ENCODE peak calls at places on chromosomes 6 and 20, in five cellular contexts. O is left colon; W is prostate gland; M is activated CD8-positive, alpha-beta memory T cell treated with anti-CD3 and anti-CD28 coated beads, Interleukin-2, amount 10 ng/mL, durations not matched to agents 7 days and 5 days; G is naive thymus-derived CD4-positive, alpha-beta T cell. P is an unnamed sample.

GRCh38 chr6:42851599-42851998 is 27.8 kb upstream of the RPL7L1 start:
- DNase-seq in O (no peak), W (no peak), M (no peak), G (no peak), P (no peak)

GRCh38 chr6:89197141-89197540 is 20.0 kb downstream of the GABRR1 start:
- DNase-seq in O (no peak), W (no peak), M (no peak), G (no peak), P (no peak)

GRCh38 chr6:15608406-15608805 is 54.4 kb downstream of the DTNBP1 start:
- DNase-seq in O (no peak), W (no peak), M (no peak), G (no peak), P (no peak)

GRCh38 chr20:50367739-50368375 is 142.3 kb upstream of the PTPN1 start:
- DNase-seq in O (no peak), W (no peak), M (no peak), G (no peak), P (no peak)

GRCh38 chr6:135506270-135506997 is 8.9 kb upstream of the AHI1 start:
- DNase-seq in O (no peak), W (peak), M (no peak), G (no peak), P (no peak)

GRCh38 chr6:144582939-144583613 is 297.9 kb downstream of the UTRN start:
- DNase-seq in O (peak), W (peak), M (peak), G (peak), P (peak)

GRCh38 chr6:33958208-33958862 is 154.5 kb upstream of the MLN start:
- DNase-seq in O (no peak), W (no peak), M (no peak), G (no peak), P (no peak)

GRCh38 chr20:34010405-34010895 is 16.7 kb downstream of the RALY start:
- DNase-seq in O (no peak), W (no peak), M (no peak), G (no peak), P (no peak)

GRCh38 chr20:19824861-19825260 is 66.8 kb downstream of the RIN2 start:
- DNase-seq in O (no peak), W (no peak), M (no peak), G (no peak), P (no peak)

GRCh38 chr6:45500924-45501816 is 123.4 kb upstream of the SUPT3H start:
- DNase-seq in O (no peak), W (no peak), M (no peak), G (no peak), P (no peak)

GRCh38 chr6:2772840-2773239 is 7.6 kb downstream of the WRNIP1 start:
- DNase-seq in O (no peak), W (no peak), M (no peak), G (no peak), P (no peak)

GRCh38 chr6:11160199-11160598 is 48.7 kb upstream of the ERVFRD-1 start:
- DNase-seq in O (no peak), W (no peak), M (no peak), G (no peak), P (no peak)

GRCh38 chr20:36591854-36592641 is 13.5 kb upstream of the RAB5IF start:
- DNase-seq in O (no peak), W (peak), M (peak), G (peak), P (no peak)

GRCh38 chr20:63350597-63351379 is 10.4 kb downstream of the CHRNA4 start:
- DNase-seq in O (no peak), W (no peak), M (no peak), G (no peak), P (no peak)

GRCh38 chr6:48996461-48997119 is 466.5 kb downstream of the MMUT start:
- DNase-seq in O (no peak), W (no peak), M (no peak), G (no peak), P (no peak)